ENCODE peak calls at places on chromosomes 3 and 15, in nine cellular contexts. One of them, this sample, is unnamed.

GRCh38 chr3:41881233-41881821 is 80.6 kb downstream of the ULK4 start:
- DNase-seq in cardiac muscle cell: peak
- DNase-seq in CD8-positive, alpha-beta T cell: no peak
- DNase-seq in left ventricle myocardium inferior: no peak
- DNase-seq in MCF 10A: peak
- DNase-seq in thyroid gland: no peak
- DNase-seq in gastrocnemius medialis: no peak
- DNase-seq in left lung: no peak
- DNase-seq in mammary epithelial cell: peak
- DNase-seq in this sample: no peak

GRCh38 chr3:43316783-43317460 is 30.6 kb downstream of the SNRK start:
- DNase-seq in CD8-positive, alpha-beta T cell: no peak
- DNase-seq in left lung: no peak
- DNase-seq in gastrocnemius medialis: no peak
- DNase-seq in thyroid gland: no peak
- DNase-seq in MCF 10A: no peak
- DNase-seq in mammary epithelial cell: peak
- DNase-seq in cardiac muscle cell: no peak
- DNase-seq in left ventricle myocardium inferior: no peak
- DNase-seq in this sample: no peak

GRCh38 chr3:141530133-141530768 is 43.4 kb downstream of the RASA2 start:
- DNase-seq in CD8-positive, alpha-beta T cell: no peak
- DNase-seq in thyroid gland: no peak
- DNase-seq in cardiac muscle cell: peak
- DNase-seq in gastrocnemius medialis: no peak
- DNase-seq in MCF 10A: peak
- DNase-seq in left ventricle myocardium inferior: no peak
- DNase-seq in mammary epithelial cell: peak
- DNase-seq in left lung: no peak
- DNase-seq in this sample: no peak

GRCh38 chr15:50044904-50045303 is 74.1 kb downstream of the ATP8B4 start:
- DNase-seq in thyroid gland: no peak
- DNase-seq in left lung: no peak
- DNase-seq in CD8-positive, alpha-beta T cell: no peak
- DNase-seq in mammary epithelial cell: no peak
- DNase-seq in cardiac muscle cell: no peak
- DNase-seq in MCF 10A: no peak
- DNase-seq in left ventricle myocardium inferior: no peak
- DNase-seq in gastrocnemius medialis: no peak
- DNase-seq in this sample: no peak

GRCh38 chr3:48681974-48682610 is 3.6 kb downstream of the NCKIPSD start:
- DNase-seq in thyroid gland: no peak
- DNase-seq in cardiac muscle cell: no peak
- DNase-seq in left lung: no peak
- DNase-seq in mammary epithelial cell: no peak
- DNase-seq in CD8-positive, alpha-beta T cell: no peak
- DNase-seq in left ventricle myocardium inferior: no peak
- DNase-seq in gastrocnemius medialis: no peak
- DNase-seq in MCF 10A: no peak
- DNase-seq in this sample: no peak

GRCh38 chr15:33195283-33195682 is 769 bp upstream of the FMN1 start:
- DNase-seq in thyroid gland: no peak
- DNase-seq in gastrocnemius medialis: peak
- DNase-seq in mammary epithelial cell: no peak
- DNase-seq in left lung: no peak
- DNase-seq in MCF 10A: no peak
- DNase-seq in left ventricle myocardium inferior: no peak
- DNase-seq in CD8-positive, alpha-beta T cell: no peak
- DNase-seq in cardiac muscle cell: no peak
- DNase-seq in this sample: no peak

GRCh38 chr15:59017459-59017858 is 30.0 kb downstream of the RNF111 start:
- DNase-seq in MCF 10A: no peak
- DNase-seq in mammary epithelial cell: no peak
- DNase-seq in CD8-positive, alpha-beta T cell: no peak
- DNase-seq in left lung: no peak
- DNase-seq in left ventricle myocardium inferior: no peak
- DNase-seq in gastrocnemius medialis: no peak
- DNase-seq in cardiac muscle cell: no peak
- DNase-seq in thyroid gland: no peak
- DNase-seq in this sample: no peak

GRCh38 chr3:101725192-101725889 is 927 bp downstream of the CEP97 start:
- DNase-seq in left lung: no peak
- DNase-seq in gastrocnemius medialis: peak
- DNase-seq in thyroid gland: peak
- DNase-seq in MCF 10A: peak
- DNase-seq in mammary epithelial cell: no peak
- DNase-seq in CD8-positive, alpha-beta T cell: peak
- DNase-seq in cardiac muscle cell: peak
- DNase-seq in left ventricle myocardium inferior: peak
- DNase-seq in this sample: no peak

GRCh38 chr3:184715943-184716651 is 4.2 kb upstream of the MAGEF1 start:
- DNase-seq in MCF 10A: no peak
- DNase-seq in cardiac muscle cell: peak
- DNase-seq in CD8-positive, alpha-beta T cell: no peak
- DNase-seq in left ventricle myocardium inferior: no peak
- DNase-seq in left lung: no peak
- DNase-seq in thyroid gland: peak
- DNase-seq in mammary epithelial cell: no peak
- DNase-seq in gastrocnemius medialis: no peak
- DNase-seq in this sample: no peak

GRCh38 chr15:37053070-37053653 is 47.2 kb downstream of the MEIS2 start:
- DNase-seq in CD8-positive, alpha-beta T cell: no peak
- DNase-seq in mammary epithelial cell: no peak
- DNase-seq in left ventricle myocardium inferior: no peak
- DNase-seq in gastrocnemius medialis: no peak
- DNase-seq in left lung: no peak
- DNase-seq in MCF 10A: no peak
- DNase-seq in cardiac muscle cell: peak
- DNase-seq in thyroid gland: no peak
- DNase-seq in this sample: no peak

GRCh38 chr3:71512000-71512399 is 71.5 kb downstream of the FOXP1 start:
- DNase-seq in left ventricle myocardium inferior: no peak
- DNase-seq in mammary epithelial cell: no peak
- DNase-seq in MCF 10A: no peak
- DNase-seq in thyroid gland: no peak
- DNase-seq in left lung: no peak
- DNase-seq in CD8-positive, alpha-beta T cell: no peak
- DNase-seq in gastrocnemius medialis: no peak
- DNase-seq in cardiac muscle cell: no peak
- DNase-seq in this sample: no peak
- TF ChIP-seq CTCF in left ventricle myocardium inferior: peak
- TF ChIP-seq CTCF in mammary epithelial cell: no peak
- TF ChIP-seq CTCF in MCF 10A: no peak
- TF ChIP-seq CTCF in thyroid gland: no peak
- TF ChIP-seq CTCF in left lung: no peak
- TF ChIP-seq CTCF in CD8-positive, alpha-beta T cell: peak
- TF ChIP-seq CTCF in gastrocnemius medialis: no peak
- TF ChIP-seq CTCF in cardiac muscle cell: no peak
- TF ChIP-seq CTCF in this sample: no peak

GRCh38 chr15:65979837-65980236 is 110.5 kb downstream of the RAB11A start:
- DNase-seq in left ventricle myocardium inferior: no peak
- DNase-seq in CD8-positive, alpha-beta T cell: no peak
- DNase-seq in thyroid gland: no peak
- DNase-seq in MCF 10A: no peak
- DNase-seq in cardiac muscle cell: no peak
- DNase-seq in left lung: no peak
- DNase-seq in mammary epithelial cell: no peak
- DNase-seq in gastrocnemius medialis: no peak
- DNase-seq in this sample: no peak

GRCh38 chr15:65979316-65979715 is 110.0 kb downstream of the RAB11A start:
- DNase-seq in CD8-positive, alpha-beta T cell: no peak
- DNase-seq in left lung: no peak
- DNase-seq in mammary epithelial cell: peak
- DNase-seq in left ventricle myocardium inferior: no peak
- DNase-seq in cardiac muscle cell: no peak
- DNase-seq in MCF 10A: peak
- DNase-seq in thyroid gland: no peak
- DNase-seq in gastrocnemius medialis: no peak
- DNase-seq in this sample: no peak

GRCh38 chr15:65980824-65981456 is 111.6 kb downstream of the RAB11A start:
- DNase-seq in gastrocnemius medialis: no peak
- DNase-seq in left lung: peak
- DNase-seq in MCF 10A: peak
- DNase-seq in cardiac muscle cell: peak
- DNase-seq in mammary epithelial cell: peak
- DNase-seq in thyroid gland: peak
- DNase-seq in CD8-positive, alpha-beta T cell: no peak
- DNase-seq in left ventricle myocardium inferior: peak
- DNase-seq in this sample: peak

GRCh38 chr15:65982941-65983340 is 113.7 kb downstream of the RAB11A start:
- DNase-seq in gastrocnemius medialis: no peak
- DNase-seq in cardiac muscle cell: no peak
- DNase-seq in MCF 10A: no peak
- DNase-seq in left lung: no peak
- DNase-seq in thyroid gland: no peak
- DNase-seq in left ventricle myocardium inferior: no peak
- DNase-seq in CD8-positive, alpha-beta T cell: no peak
- DNase-seq in mammary epithelial cell: no peak
- DNase-seq in this sample: no peak

DNA sequence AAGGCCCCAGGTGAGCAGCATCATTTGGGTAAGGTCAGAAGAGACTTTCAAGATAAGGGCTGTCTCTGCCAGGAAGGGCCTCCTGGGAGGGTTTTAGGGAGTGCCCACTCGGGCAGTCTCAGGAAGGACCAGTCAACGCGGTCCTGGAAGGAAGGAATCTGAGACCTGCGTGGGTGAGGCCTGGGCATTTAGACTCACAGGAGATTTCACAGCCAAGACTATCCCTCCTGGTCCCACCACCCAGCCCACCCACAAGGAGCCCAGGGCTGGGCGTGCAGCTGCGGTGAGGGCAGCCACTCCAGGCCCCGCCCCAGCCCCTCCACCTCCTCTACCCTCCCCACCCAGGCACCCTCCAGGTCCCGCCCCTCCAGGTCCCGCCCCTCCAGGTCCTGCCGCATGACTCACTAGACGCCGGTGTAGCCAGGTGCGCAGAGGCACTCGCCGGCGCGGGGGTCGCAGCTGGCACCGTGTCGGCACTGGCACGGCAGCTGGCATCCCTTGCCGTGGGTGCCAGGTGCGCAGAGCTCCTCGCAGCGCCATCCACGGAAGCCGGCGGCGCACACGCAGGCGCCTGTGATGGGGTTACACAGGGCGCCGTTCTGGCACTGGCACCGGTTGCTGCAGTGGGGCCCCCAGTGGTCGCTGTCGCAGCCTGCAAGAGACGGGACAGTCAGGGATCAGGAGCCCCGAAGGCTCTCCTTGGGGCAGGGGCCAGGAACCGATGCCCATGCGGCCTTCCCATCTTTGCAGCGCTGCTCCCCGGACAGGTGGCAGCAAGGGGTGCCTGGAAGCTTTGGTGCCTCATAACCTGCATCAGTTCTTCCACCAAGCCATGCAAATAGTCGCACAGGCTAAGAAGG is 112.8 kb downstream of the RAB11A start:
- DNase-seq in left lung: peak
- DNase-seq in left ventricle myocardium inferior: no peak
- DNase-seq in thyroid gland: peak
- DNase-seq in cardiac muscle cell: no peak
- DNase-seq in gastrocnemius medialis: no peak
- DNase-seq in MCF 10A: peak
- DNase-seq in mammary epithelial cell: peak
- DNase-seq in CD8-positive, alpha-beta T cell: peak
- DNase-seq in this sample: no peak
- TF ChIP-seq CTCF in left lung: no peak
- TF ChIP-seq CTCF in left ventricle myocardium inferior: no peak
- TF ChIP-seq CTCF in thyroid gland: no peak
- TF ChIP-seq CTCF in cardiac muscle cell: peak
- TF ChIP-seq CTCF in gastrocnemius medialis: no peak
- TF ChIP-seq CTCF in MCF 10A: no peak
- TF ChIP-seq CTCF in mammary epithelial cell: no peak
- TF ChIP-seq CTCF in CD8-positive, alpha-beta T cell: peak
- TF ChIP-seq CTCF in this sample: no peak

GRCh38 chr15:35118987-35119386 is 33.9 kb upstream of the NANOGP8 start:
- DNase-seq in left lung: no peak
- DNase-seq in left ventricle myocardium inferior: no peak
- DNase-seq in CD8-positive, alpha-beta T cell: no peak
- DNase-seq in MCF 10A: no peak
- DNase-seq in gastrocnemius medialis: no peak
- DNase-seq in cardiac muscle cell: no peak
- DNase-seq in mammary epithelial cell: no peak
- DNase-seq in thyroid gland: no peak
- DNase-seq in this sample: no peak
- TF ChIP-seq CTCF in left lung: no peak
- TF ChIP-seq CTCF in left ventricle myocardium inferior: no peak
- TF ChIP-seq CTCF in CD8-positive, alpha-beta T cell: no peak
- TF ChIP-seq CTCF in MCF 10A: no peak
- TF ChIP-seq CTCF in gastrocnemius medialis: no peak
- TF ChIP-seq CTCF in cardiac muscle cell: no peak
- TF ChIP-seq CTCF in mammary epithelial cell: no peak
- TF ChIP-seq CTCF in thyroid gland: no peak
- TF ChIP-seq CTCF in this sample: no peak

GRCh38 chr3:155135003-155135402 is 54.9 kb downstream of the MME start:
- DNase-seq in mammary epithelial cell: no peak
- DNase-seq in thyroid gland: no peak
- DNase-seq in left lung: no peak
- DNase-seq in CD8-positive, alpha-beta T cell: no peak
- DNase-seq in gastrocnemius medialis: no peak
- DNase-seq in MCF 10A: no peak
- DNase-seq in left ventricle myocardium inferior: no peak
- DNase-seq in cardiac muscle cell: no peak
- DNase-seq in this sample: no peak
- TF ChIP-seq CTCF in mammary epithelial cell: no peak
- TF ChIP-seq CTCF in thyroid gland: no peak
- TF ChIP-seq CTCF in left lung: no peak
- TF ChIP-seq CTCF in CD8-positive, alpha-beta T cell: no peak
- TF ChIP-seq CTCF in gastrocnemius medialis: no peak
- TF ChIP-seq CTCF in MCF 10A: no peak
- TF ChIP-seq CTCF in left ventricle myocardium inferior: no peak
- TF ChIP-seq CTCF in cardiac muscle cell: no peak
- TF ChIP-seq CTCF in this sample: no peak

DNA sequence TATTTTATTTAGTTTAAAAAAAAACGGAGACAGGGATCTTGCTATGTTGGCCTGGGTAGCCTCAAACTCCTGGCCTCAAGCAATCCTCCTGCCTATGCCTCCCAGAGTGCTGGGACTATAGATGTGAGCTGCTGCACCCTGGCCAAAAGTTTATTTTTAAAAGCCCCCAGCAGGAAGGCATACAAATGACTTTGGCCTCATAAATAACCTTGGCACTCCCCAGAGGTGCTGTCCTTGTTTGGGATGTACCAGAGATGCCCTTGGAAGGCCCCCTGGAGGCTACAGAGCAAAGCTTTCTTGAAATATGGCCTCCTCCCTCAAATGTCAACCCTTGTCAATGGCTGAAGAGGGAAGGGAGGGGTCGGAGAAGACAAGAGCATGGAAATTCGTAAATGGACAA is 14.0 kb upstream of the RTP3 start:
- DNase-seq in gastrocnemius medialis: no peak
- DNase-seq in MCF 10A: no peak
- DNase-seq in left ventricle myocardium inferior: no peak
- DNase-seq in cardiac muscle cell: no peak
- DNase-seq in thyroid gland: no peak
- DNase-seq in mammary epithelial cell: no peak
- DNase-seq in left lung: no peak
- DNase-seq in CD8-positive, alpha-beta T cell: no peak
- DNase-seq in this sample: no peak
- TF ChIP-seq CTCF in gastrocnemius medialis: no peak
- TF ChIP-seq CTCF in MCF 10A: no peak
- TF ChIP-seq CTCF in left ventricle myocardium inferior: peak
- TF ChIP-seq CTCF in cardiac muscle cell: no peak
- TF ChIP-seq CTCF in thyroid gland: no peak
- TF ChIP-seq CTCF in mammary epithelial cell: no peak
- TF ChIP-seq CTCF in left lung: no peak
- TF ChIP-seq CTCF in CD8-positive, alpha-beta T cell: no peak
- TF ChIP-seq CTCF in this sample: no peak